ENCODE peak calls at places on chromosome 11, in five cellular contexts. T is CD8-positive, alpha-beta T cell; N is tibial nerve; M is heart right ventricle; H is upper lobe of right lung. Y is an unnamed sample.

GRCh38 chr11:2387266-2387982 is 10.3 kb downstream of the CD81 start:
- DNase-seq in T (peak; percentile 37), H (no peak), M (no peak), N (no peak), Y (no peak)

GRCh38 chr11:16609769-16610168 is 128.7 kb upstream of the C11orf58 start:
- DNase-seq in N (no peak), H (no peak), M (no peak), T (no peak), Y (no peak)

GRCh38 chr11:121246021-121246768 is 46.4 kb upstream of the SC5D start:
- DNase-seq in T (no peak), M (no peak), N (no peak), H (no peak), Y (no peak)

GRCh38 chr11:1484061-1484671 is 2.4 kb downstream of the MOB2 start:
- DNase-seq in T (no peak), H (peak; percentile 62), M (no peak), N (no peak), Y (no peak)

GRCh38 chr11:61564936-61565696 is 15.8 kb downstream of the SYT7 start:
- DNase-seq in M (no peak), T (no peak), N (no peak), H (no peak), Y (no peak)

GRCh38 chr11:13388741-13389140 is 74.3 kb downstream of the BTBD10 start:
- DNase-seq in H (no peak), T (no peak), M (no peak), N (no peak), Y (no peak)

GRCh38 chr11:75264971-75265370 is 24.4 kb downstream of the TPBGL start:
- DNase-seq in N (no peak), T (no peak), M (no peak), H (peak; percentile 56), Y (no peak)

GRCh38 chr11:65295571-65296338 is 18.9 kb upstream of the CDC42EP2 start:
- DNase-seq in T (no peak), H (no peak), M (no peak), N (no peak), Y (no peak)

GRCh38 chr11:46874586-46874985 is 28.5 kb upstream of the CKAP5 start:
- DNase-seq in T (no peak), H (no peak), M (no peak), N (no peak), Y (no peak)

GRCh38 chr11:47152126-47152952 is 24.3 kb downstream of the ARFGAP2 start:
- DNase-seq in M (no peak), H (no peak), N (no peak), T (no peak), Y (no peak)

GRCh38 chr11:91163619-91164451 is 941.0 kb upstream of the CHORDC1 start:
- DNase-seq in T (no peak), N (no peak), H (no peak), M (no peak), Y (no peak)

GRCh38 chr11:17598700-17599459 is 51.8 kb downstream of the OTOG start:
- DNase-seq in N (peak; percentile 30), H (peak; percentile 81), M (peak; percentile 71), T (peak; percentile 66), Y (peak; percentile 50)

GRCh38 chr11:428295-428694 is 13.5 kb upstream of the SIGIRR start:
- DNase-seq in H (no peak), M (no peak), T (no peak), N (no peak), Y (peak; percentile 77)

GRCh38 chr11:93020248-93021088 is 51.0 kb downstream of the MTNR1B start:
- DNase-seq in T (no peak), H (no peak), N (no peak), M (no peak), Y (no peak)

GRCh38 chr11:8070417-8071101 is 10.5 kb upstream of the TUB start:
- DNase-seq in T (no peak), N (no peak), H (no peak), M (no peak), Y (no peak)

GRCh38 chr11:132334769-132335280 is 964.4 kb downstream of the NTM start:
- DNase-seq in H (no peak), M (no peak), T (no peak), N (no peak), Y (no peak)

GRCh38 chr11:100910808-100911207 is 218.8 kb downstream of the PGR start:
- DNase-seq in H (no peak), T (no peak), N (no peak), M (no peak), Y (no peak)

GRCh38 chr11:65310215-65310614 is 4.5 kb upstream of the CDC42EP2 start:
- DNase-seq in T (no peak), H (no peak), M (peak; percentile 48), N (peak; percentile 41), Y (peak; percentile 43)

GRCh38 chr11:76177250-76177686 is 29.0 kb downstream of the WNT11 start:
- DNase-seq in N (no peak), T (no peak), H (no peak), M (no peak), Y (no peak)

GRCh38 chr11:129427376-129427775 is 51.7 kb downstream of the BARX2 start:
- DNase-seq in H (no peak), N (no peak), M (no peak), T (no peak), Y (no peak)

GRCh38 chr11:87036756-87037449 is 831 bp upstream of the TMEM135 start:
- DNase-seq in T (peak; percentile 5), N (no peak), H (no peak), M (no peak), Y (no peak)

GRCh38 chr11:37450613-37451012 is 852.6 kb upstream of the RAG2 start:
- DNase-seq in N (no peak), H (no peak), M (no peak), T (no peak), Y (no peak)

GRCh38 chr11:2305862-2306823 is 4.3 kb downstream of the TSPAN32 start:
- DNase-seq in N (peak; percentile 86), H (peak; percentile 70), M (peak; percentile 79), T (peak; percentile 31), Y (no peak)

GRCh38 chr11:126101241-126101929 is 38.7 kb upstream of the CDON start:
- DNase-seq in H (no peak), N (no peak), T (no peak), M (no peak), Y (no peak)

GRCh38 chr11:2276280-2276998 is 6.1 kb upstream of the ASCL2 start:
- DNase-seq in T (no peak), N (no peak), H (peak; percentile 35), M (peak; percentile 0), Y (peak; percentile 49)

GRCh38 chr11:119671048-119671447 is 58.0 kb downstream of the NECTIN1 start:
- DNase-seq in T (no peak), N (peak; percentile 57), M (peak; percentile 87), H (no peak), Y (no peak)

GRCh38 chr11:130677486-130678153 is 229.2 kb downstream of the ADAMTS15 start:
- DNase-seq in N (no peak), H (no peak), M (peak; percentile 46), T (no peak), Y (no peak)
- H3K27ac ChIP-seq in N (no peak overlapping the region), H (no peak overlapping the region), M (peak overlapping the region; percentile 87), T (no peak overlapping the region), Y (no peak overlapping the region)

GRCh38 chr11:44885065-44885777 is 65.5 kb downstream of the TP53I11 start:
- DNase-seq in M (no peak), T (no peak), N (no peak), H (no peak), Y (no peak)
- TF ChIP-seq CTCF in M (no peak), T (no peak), N (no peak), H (no peak), Y (no peak)

DNA sequence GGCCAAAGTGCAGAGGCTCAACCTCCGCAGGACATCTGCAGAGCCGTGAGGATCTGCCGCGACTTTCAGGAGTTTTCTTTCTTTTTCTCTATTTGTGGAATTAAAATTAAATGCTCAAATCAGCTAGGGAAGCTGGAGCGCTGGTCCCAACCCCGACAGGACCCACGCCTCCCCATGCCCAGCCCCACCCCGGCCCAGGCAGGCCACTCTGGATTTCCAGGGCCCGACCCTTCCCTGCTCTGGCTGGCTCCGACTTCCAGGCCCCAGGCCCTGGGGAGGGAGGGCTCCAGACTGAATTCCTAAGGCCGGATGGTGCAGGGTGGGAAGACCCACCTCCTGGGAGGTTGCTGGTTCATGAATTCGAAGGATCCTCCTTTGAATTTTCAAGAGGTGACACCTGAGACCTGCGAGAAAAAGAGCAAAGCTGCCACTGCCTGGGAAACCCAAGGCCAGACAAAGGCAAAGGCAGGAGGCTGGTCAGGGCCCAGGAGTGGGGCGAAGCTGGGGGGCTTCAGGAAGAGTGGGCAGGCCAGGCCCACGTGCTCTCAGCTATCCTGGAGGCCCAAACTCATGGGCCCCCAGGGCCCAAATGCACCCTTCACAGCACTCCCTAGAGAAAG is 47.0 kb upstream of the LINC01488 start:
- DNase-seq in T (no peak), N (no peak), M (no peak), H (peak; percentile 39), Y (no peak)
- H3K4me1 ChIP-seq in T (no peaks in the 10 kb centered on the region), N (no peaks in the 10 kb centered on the region), M (no peaks in the 10 kb centered on the region), H (peaks cover 7% of the 10 kb centered on the region), Y (no peaks in the 10 kb centered on the region)

DNA sequence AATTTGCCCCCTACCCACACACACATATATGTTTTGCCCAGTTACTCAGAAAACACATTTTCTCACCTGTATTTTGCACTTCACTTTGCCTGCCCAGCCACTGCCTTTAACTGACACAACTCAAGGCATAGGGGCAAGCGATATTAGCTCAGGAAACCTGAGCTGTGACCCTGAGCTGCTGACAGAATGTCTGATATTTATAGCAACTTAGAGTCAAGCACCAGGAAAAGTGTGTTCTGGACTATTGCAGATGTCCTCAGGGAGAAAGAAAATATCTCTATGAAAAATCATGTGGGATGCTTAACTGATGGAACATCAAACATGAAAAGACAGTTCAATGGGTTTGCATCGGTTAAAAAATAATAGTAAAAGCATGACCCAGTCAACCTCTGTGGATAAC is 63.9 kb upstream of the SLC35C1 start:
- DNase-seq in N (no peak), T (no peak), M (no peak), H (no peak), Y (no peak)
- H3K27ac ChIP-seq in N (no peak overlapping the region), T (no peak overlapping the region), M (no peak overlapping the region), H (no peak overlapping the region), Y (no peak overlapping the region)

GRCh38 chr11:10728779-10729472 is 22.1 kb upstream of the CTR9 start:
- DNase-seq in N (no peak), T (no peak), H (no peak), M (no peak), Y (no peak)

GRCh38 chr11:10730151-10730550 is 20.9 kb upstream of the CTR9 start:
- DNase-seq in M (no peak), T (no peak), H (no peak), N (no peak), Y (no peak)

GRCh38 chr11:10727259-10727851 is 23.7 kb upstream of the CTR9 start:
- DNase-seq in M (no peak), N (no peak), T (no peak), H (no peak), Y (no peak)

GRCh38 chr11:10725907-10726253 is 25.2 kb upstream of the CTR9 start:
- DNase-seq in H (no peak), T (no peak), N (no peak), M (no peak), Y (no peak)

GRCh38 chr11:10728154-10728553 is 22.9 kb upstream of the CTR9 start:
- DNase-seq in H (no peak), N (no peak), T (no peak), M (no peak), Y (no peak)
- TF ChIP-seq CTCF in H (no peak), N (no peak), T (no peak), M (no peak), Y (no peak)

GRCh38 chr11:12287374-12288211 is 89.8 kb upstream of the PARVA start:
- DNase-seq in H (no peak), M (peak; percentile 61), N (no peak), T (no peak), Y (peak; percentile 58)
- H3K4me1 ChIP-seq in H (peaks cover 4% of the 10 kb centered on the region), M (peaks cover 11% of the 10 kb centered on the region), N (no peaks in the 10 kb centered on the region), T (peaks cover 8% of the 10 kb centered on the region), Y (no peaks in the 10 kb centered on the region)

Y was measured in upper lobe of left lung.